ENCODE peak calls at places on chromosome 11, in ten cellular contexts. One of them, this sample, is unnamed.

GRCh38 chr11:38791346-38791961 is 2193.4 kb upstream of the RAG2 start:
- DNase-seq in KBM-7: peak; percentile 58
- DNase-seq in AG09309: no peak
- DNase-seq in HFFc6: peak; percentile 63
- DNase-seq in IMR-90: peak; percentile 58
- DNase-seq in GM03348: peak; percentile 64
- DNase-seq in GM13977: peak; percentile 44
- DNase-seq in mesenteric fat pad: no peak
- DNase-seq in HFF-Myc: peak; percentile 17
- DNase-seq in NCI-H2171: peak; percentile 27
- DNase-seq in this sample: peak; percentile 73

GRCh38 chr11:92667446-92668165 is 301.8 kb upstream of the MTNR1B start:
- DNase-seq in KBM-7: no peak
- DNase-seq in AG09309: no peak
- DNase-seq in HFFc6: no peak
- DNase-seq in IMR-90: no peak
- DNase-seq in GM03348: no peak
- DNase-seq in GM13977: no peak
- DNase-seq in mesenteric fat pad: no peak
- DNase-seq in HFF-Myc: no peak
- DNase-seq in NCI-H2171: no peak
- DNase-seq in this sample: no peak

GRCh38 chr11:85803920-85804319 is 7.0 kb downstream of the SYTL2 start:
- DNase-seq in KBM-7: no peak
- DNase-seq in AG09309: no peak
- DNase-seq in HFFc6: no peak
- DNase-seq in IMR-90: no peak
- DNase-seq in GM03348: no peak
- DNase-seq in GM13977: no peak
- DNase-seq in mesenteric fat pad: no peak
- DNase-seq in HFF-Myc: no peak
- DNase-seq in NCI-H2171: no peak
- DNase-seq in this sample: no peak

GRCh38 chr11:22807855-22808558 is 21.6 kb downstream of the SVIP start:
- DNase-seq in KBM-7: peak; percentile 39
- DNase-seq in AG09309: no peak
- DNase-seq in HFFc6: no peak
- DNase-seq in IMR-90: peak; percentile 60
- DNase-seq in GM03348: no peak
- DNase-seq in GM13977: peak; percentile 7
- DNase-seq in mesenteric fat pad: no peak
- DNase-seq in HFF-Myc: no peak
- DNase-seq in NCI-H2171: no peak
- DNase-seq in this sample: no peak

GRCh38 chr11:116500002-116500832 is 272.6 kb downstream of the BUD13 start:
- DNase-seq in KBM-7: no peak
- DNase-seq in AG09309: no peak
- DNase-seq in HFFc6: no peak
- DNase-seq in IMR-90: no peak
- DNase-seq in GM03348: no peak
- DNase-seq in GM13977: no peak
- DNase-seq in mesenteric fat pad: peak; percentile 68
- DNase-seq in HFF-Myc: no peak
- DNase-seq in NCI-H2171: no peak
- DNase-seq in this sample: no peak

GRCh38 chr11:24511518-24511917 is 14.7 kb downstream of the LUZP2 start:
- DNase-seq in KBM-7: no peak
- DNase-seq in AG09309: no peak
- DNase-seq in HFFc6: no peak
- DNase-seq in IMR-90: no peak
- DNase-seq in GM03348: no peak
- DNase-seq in GM13977: no peak
- DNase-seq in mesenteric fat pad: no peak
- DNase-seq in HFF-Myc: no peak
- DNase-seq in NCI-H2171: no peak
- DNase-seq in this sample: no peak

GRCh38 chr11:79440451-79441158 is at the start of gene TENM4:
- DNase-seq in KBM-7: peak; percentile 15
- DNase-seq in AG09309: peak; percentile 50
- DNase-seq in HFFc6: peak; percentile 92
- DNase-seq in IMR-90: peak; percentile 92
- DNase-seq in GM03348: peak; percentile 85
- DNase-seq in GM13977: peak; percentile 62
- DNase-seq in mesenteric fat pad: no peak
- DNase-seq in HFF-Myc: no peak
- DNase-seq in NCI-H2171: peak; percentile 92
- DNase-seq in this sample: peak; percentile 80

GRCh38 chr11:61061081-61061826 is 41.0 kb upstream of the CD5 start:
- DNase-seq in KBM-7: peak; percentile 38
- DNase-seq in AG09309: no peak
- DNase-seq in HFFc6: no peak
- DNase-seq in IMR-90: no peak
- DNase-seq in GM03348: no peak
- DNase-seq in GM13977: peak; percentile 80
- DNase-seq in mesenteric fat pad: peak; percentile 67
- DNase-seq in HFF-Myc: no peak
- DNase-seq in NCI-H2171: no peak
- DNase-seq in this sample: no peak

GRCh38 chr11:16605440-16605970 is 132.9 kb upstream of the C11orf58 start:
- DNase-seq in KBM-7: peak; percentile 31
- DNase-seq in AG09309: no peak
- DNase-seq in HFFc6: no peak
- DNase-seq in IMR-90: peak; percentile 44
- DNase-seq in GM03348: peak; percentile 36
- DNase-seq in GM13977: no peak
- DNase-seq in mesenteric fat pad: no peak
- DNase-seq in HFF-Myc: no peak
- DNase-seq in NCI-H2171: no peak
- DNase-seq in this sample: peak; percentile 70

GRCh38 chr11:29978549-29978948 is 38.3 kb downstream of the KCNA4 start:
- DNase-seq in KBM-7: no peak
- DNase-seq in AG09309: no peak
- DNase-seq in HFFc6: no peak
- DNase-seq in IMR-90: no peak
- DNase-seq in GM03348: no peak
- DNase-seq in GM13977: no peak
- DNase-seq in mesenteric fat pad: no peak
- DNase-seq in HFF-Myc: no peak
- DNase-seq in NCI-H2171: no peak
- DNase-seq in this sample: no peak

GRCh38 chr11:1121343-1122331 is 36.1 kb upstream of the MUC5AC start:
- DNase-seq in KBM-7: no peak
- DNase-seq in AG09309: no peak
- DNase-seq in HFFc6: no peak
- DNase-seq in IMR-90: peak; percentile 17
- DNase-seq in GM03348: peak; percentile 50
- DNase-seq in GM13977: no peak
- DNase-seq in mesenteric fat pad: no peak
- DNase-seq in HFF-Myc: no peak
- DNase-seq in NCI-H2171: no peak
- DNase-seq in this sample: peak; percentile 28

GRCh38 chr11:85628771-85629341 is 463 bp downstream of the TMEM126B start:
- DNase-seq in KBM-7: no peak
- DNase-seq in AG09309: no peak
- DNase-seq in HFFc6: no peak
- DNase-seq in IMR-90: peak; percentile 8
- DNase-seq in GM03348: peak; percentile 10
- DNase-seq in GM13977: no peak
- DNase-seq in mesenteric fat pad: no peak
- DNase-seq in HFF-Myc: no peak
- DNase-seq in NCI-H2171: no peak
- DNase-seq in this sample: no peak

GRCh38 chr11:65489706-65490310 is 9.0 kb upstream of the MALAT1 start:
- DNase-seq in KBM-7: no peak
- DNase-seq in AG09309: no peak
- DNase-seq in HFFc6: peak; percentile 39
- DNase-seq in IMR-90: no peak
- DNase-seq in GM03348: no peak
- DNase-seq in GM13977: no peak
- DNase-seq in mesenteric fat pad: peak; percentile 75
- DNase-seq in HFF-Myc: no peak
- DNase-seq in NCI-H2171: no peak
- DNase-seq in this sample: no peak

GRCh38 chr11:35550374-35551036 is 25.1 kb upstream of the PAMR1 start:
- DNase-seq in KBM-7: no peak
- DNase-seq in AG09309: no peak
- DNase-seq in HFFc6: peak; percentile 52
- DNase-seq in IMR-90: peak; percentile 55
- DNase-seq in GM03348: no peak
- DNase-seq in GM13977: no peak
- DNase-seq in mesenteric fat pad: no peak
- DNase-seq in HFF-Myc: no peak
- DNase-seq in NCI-H2171: no peak
- DNase-seq in this sample: no peak

GRCh38 chr11:69390561-69390960 is 90.9 kb upstream of the LINC01488 start:
- DNase-seq in KBM-7: no peak
- DNase-seq in AG09309: no peak
- DNase-seq in HFFc6: no peak
- DNase-seq in IMR-90: no peak
- DNase-seq in GM03348: no peak
- DNase-seq in GM13977: no peak
- DNase-seq in mesenteric fat pad: peak; percentile 65
- DNase-seq in HFF-Myc: no peak
- DNase-seq in NCI-H2171: no peak
- DNase-seq in this sample: no peak

GRCh38 chr11:74268451-74268850 is 43.0 kb downstream of the P4HA3 start:
- DNase-seq in KBM-7: no peak
- DNase-seq in AG09309: no peak
- DNase-seq in HFFc6: no peak
- DNase-seq in IMR-90: no peak
- DNase-seq in GM03348: no peak
- DNase-seq in GM13977: no peak
- DNase-seq in mesenteric fat pad: no peak
- DNase-seq in HFF-Myc: no peak
- DNase-seq in NCI-H2171: no peak
- DNase-seq in this sample: no peak

GRCh38 chr11:65165847-65166317 is 4.2 kb upstream of the SPDYC start:
- DNase-seq in KBM-7: no peak
- DNase-seq in AG09309: no peak
- DNase-seq in HFFc6: no peak
- DNase-seq in IMR-90: no peak
- DNase-seq in GM03348: no peak
- DNase-seq in GM13977: no peak
- DNase-seq in mesenteric fat pad: no peak
- DNase-seq in HFF-Myc: no peak
- DNase-seq in NCI-H2171: no peak
- DNase-seq in this sample: no peak

GRCh38 chr11:102664001-102664752 is 39.0 kb upstream of the MMP20 start:
- DNase-seq in KBM-7: peak; percentile 25
- DNase-seq in AG09309: no peak
- DNase-seq in HFFc6: no peak
- DNase-seq in IMR-90: no peak
- DNase-seq in GM03348: no peak
- DNase-seq in GM13977: no peak
- DNase-seq in mesenteric fat pad: no peak
- DNase-seq in HFF-Myc: no peak
- DNase-seq in NCI-H2171: no peak
- DNase-seq in this sample: no peak

GRCh38 chr11:68036717-68037239 is 2.0 kb upstream of the TCIRG1 start:
- DNase-seq in KBM-7: peak; percentile 61
- DNase-seq in AG09309: no peak
- DNase-seq in HFFc6: no peak
- DNase-seq in IMR-90: no peak
- DNase-seq in GM03348: no peak
- DNase-seq in GM13977: no peak
- DNase-seq in mesenteric fat pad: no peak
- DNase-seq in HFF-Myc: no peak
- DNase-seq in NCI-H2171: no peak
- DNase-seq in this sample: no peak

GRCh38 chr11:47918882-47919495 is 61.4 kb upstream of the PTPRJ start:
- DNase-seq in KBM-7: no peak
- DNase-seq in AG09309: no peak
- DNase-seq in HFFc6: peak; percentile 29
- DNase-seq in IMR-90: peak; percentile 60
- DNase-seq in GM03348: peak; percentile 42
- DNase-seq in GM13977: no peak
- DNase-seq in mesenteric fat pad: peak; percentile 39
- DNase-seq in HFF-Myc: no peak
- DNase-seq in NCI-H2171: no peak
- DNase-seq in this sample: no peak

GRCh38 chr11:117197516-117198456 is 1.4 kb upstream of the TAGLN start:
- DNase-seq in KBM-7: no peak
- DNase-seq in AG09309: no peak
- DNase-seq in HFFc6: no peak
- DNase-seq in IMR-90: peak; percentile 32
- DNase-seq in GM03348: peak; percentile 42
- DNase-seq in GM13977: no peak
- DNase-seq in mesenteric fat pad: no peak
- DNase-seq in HFF-Myc: no peak
- DNase-seq in NCI-H2171: no peak
- DNase-seq in this sample: no peak

GRCh38 chr11:71078482-71078881 is 173.9 kb downstream of the SHANK2 start:
- DNase-seq in KBM-7: no peak
- DNase-seq in AG09309: no peak
- DNase-seq in HFFc6: no peak
- DNase-seq in IMR-90: no peak
- DNase-seq in GM03348: no peak
- DNase-seq in GM13977: no peak
- DNase-seq in mesenteric fat pad: no peak
- DNase-seq in HFF-Myc: no peak
- DNase-seq in NCI-H2171: no peak
- DNase-seq in this sample: no peak

GRCh38 chr11:590997-591396 is 14.7 kb downstream of the PHRF1 start:
- DNase-seq in KBM-7: no peak
- DNase-seq in AG09309: no peak
- DNase-seq in HFFc6: no peak
- DNase-seq in IMR-90: no peak
- DNase-seq in GM03348: no peak
- DNase-seq in GM13977: no peak
- DNase-seq in mesenteric fat pad: no peak
- DNase-seq in HFF-Myc: no peak
- DNase-seq in NCI-H2171: no peak
- DNase-seq in this sample: peak; percentile 71

GRCh38 chr11:48052183-48053040 is 72.1 kb downstream of the PTPRJ start:
- DNase-seq in KBM-7: no peak
- DNase-seq in AG09309: peak; percentile 8
- DNase-seq in HFFc6: peak; percentile 64
- DNase-seq in IMR-90: peak; percentile 85
- DNase-seq in GM03348: peak; percentile 46
- DNase-seq in GM13977: no peak
- DNase-seq in mesenteric fat pad: peak; percentile 37
- DNase-seq in HFF-Myc: no peak
- DNase-seq in NCI-H2171: no peak
- DNase-seq in this sample: no peak

GRCh38 chr11:94504689-94505293 is 7.5 kb upstream of the C11orf97 start:
- DNase-seq in KBM-7: peak; percentile 57
- DNase-seq in AG09309: no peak
- DNase-seq in HFFc6: peak; percentile 58
- DNase-seq in IMR-90: peak; percentile 68
- DNase-seq in GM03348: peak; percentile 58
- DNase-seq in GM13977: peak; percentile 48
- DNase-seq in mesenteric fat pad: no peak
- DNase-seq in HFF-Myc: no peak
- DNase-seq in NCI-H2171: no peak
- DNase-seq in this sample: no peak

GRCh38 chr11:86138958-86139357 is 70.1 kb upstream of the PICALM start:
- DNase-seq in KBM-7: peak; percentile 71
- DNase-seq in AG09309: no peak
- DNase-seq in HFFc6: no peak
- DNase-seq in IMR-90: no peak
- DNase-seq in GM03348: no peak
- DNase-seq in GM13977: peak; percentile 51
- DNase-seq in mesenteric fat pad: no peak
- DNase-seq in HFF-Myc: no peak
- DNase-seq in NCI-H2171: no peak
- DNase-seq in this sample: no peak

GRCh38 chr11:9613830-9614762 is 40.6 kb downstream of the WEE1 start:
- DNase-seq in KBM-7: peak; percentile 91
- DNase-seq in AG09309: peak; percentile 31
- DNase-seq in HFFc6: peak; percentile 68
- DNase-seq in IMR-90: peak; percentile 75
- DNase-seq in GM03348: peak; percentile 93
- DNase-seq in GM13977: peak; percentile 81
- DNase-seq in mesenteric fat pad: peak; percentile 96
- DNase-seq in HFF-Myc: peak; percentile 80
- DNase-seq in NCI-H2171: peak; percentile 38
- DNase-seq in this sample: peak; percentile 86

GRCh38 chr11:33778682-33779081 is 4.4 kb upstream of the FBXO3 start:
- DNase-seq in KBM-7: peak; percentile 14
- DNase-seq in AG09309: peak; percentile 51
- DNase-seq in HFFc6: peak; percentile 54
- DNase-seq in IMR-90: peak; percentile 83
- DNase-seq in GM03348: peak; percentile 61
- DNase-seq in GM13977: no peak
- DNase-seq in mesenteric fat pad: no peak
- DNase-seq in HFF-Myc: peak; percentile 41
- DNase-seq in NCI-H2171: peak; percentile 44
- DNase-seq in this sample: no peak